ENCODE peak calls at places on chromosomes 11 and 22, in seven cellular contexts. U, L, R, G, A, B and C are unnamed samples.

GRCh38 chr11:45905095-45905494 is 2.0 kb downstream of the FREY1 start:
- DNase-seq in L (no peak), G (no peak), R (no peak), B (no peak), U (no peak), A (no peak), C (no peak)

GRCh38 chr11:123166095-123166559 is 28.9 kb downstream of the CLMP start:
- DNase-seq in G (peak), R (no peak), L (no peak), B (peak), A (peak), U (peak), C (peak)

GRCh38 chr11:2934611-2935239 is 5.5 kb upstream of the PHLDA2 start:
- DNase-seq in A (no peak), U (no peak), G (no peak), R (no peak), B (no peak), L (no peak), C (no peak)

GRCh38 chr22:43561421-43562178 is 149.8 kb downstream of the MPPED1 start:
- DNase-seq in B (no peak), U (no peak), G (no peak), L (no peak), A (no peak), R (no peak), C (no peak)

GRCh38 chr11:61795459-61795858 is 2.7 kb downstream of the FEN1 start:
- DNase-seq in R (no peak), L (no peak), U (no peak), G (no peak), B (no peak), A (no peak), C (no peak)

GRCh38 chr11:134501406-134502152 is 89.5 kb upstream of the B3GAT1 start:
- DNase-seq in R (no peak), U (no peak), B (no peak), L (no peak), G (no peak), A (no peak), C (no peak)

GRCh38 chr22:44764974-44765373 is 12.6 kb downstream of the ARHGAP8 start:
- DNase-seq in G (no peak), U (no peak), B (no peak), L (no peak), R (no peak), A (no peak), C (no peak)

GRCh38 chr11:34987617-34988016 is 71.2 kb downstream of the PDHX start:
- DNase-seq in B (no peak), L (no peak), U (no peak), A (no peak), G (no peak), R (no peak), C (no peak)

GRCh38 chr11:3163241-3163981 is 1.7 kb downstream of the OSBPL5 start:
- DNase-seq in A (no peak), L (no peak), G (no peak), U (no peak), R (no peak), B (no peak), C (no peak)

GRCh38 chr11:61679893-61680621 is at the start of gene DAGLA:
- DNase-seq in L (no peak), G (peak), B (peak), A (peak), R (no peak), U (no peak), C (peak)

GRCh38 chr22:42428025-42428424 is 4.2 kb downstream of the NFAM1 start:
- DNase-seq in B (no peak), G (no peak), A (no peak), L (no peak), R (no peak), U (no peak), C (no peak)

GRCh38 chr11:111303476-111303875 is 5.1 kb downstream of the POU2AF3 start:
- DNase-seq in G (no peak), B (no peak), R (no peak), U (no peak), A (peak), L (no peak), C (no peak)

GRCh38 chr22:19554834-19555404 is 30.7 kb upstream of the CLDN5 start:
- DNase-seq in B (no peak), U (peak), G (peak), A (no peak), R (no peak), L (no peak), C (peak)

GRCh38 chr22:30427871-30428270 is 2.3 kb downstream of the MTFP1 start:
- DNase-seq in G (no peak), A (no peak), R (no peak), B (no peak), U (no peak), L (no peak), C (no peak)

GRCh38 chr11:67055812-67056211 is 835 bp upstream of the RHOD start:
- DNase-seq in U (no peak), R (no peak), B (no peak), L (no peak), A (peak), G (no peak), C (peak)

GRCh38 chr11:124800226-124800929 is at the start of gene MSANTD2:
- DNase-seq in A (peak), R (peak), G (peak), U (peak), L (no peak), B (peak), C (peak)

GRCh38 chr22:36641902-36642640 is 61.5 kb downstream of the CACNG2 start:
- DNase-seq in R (no peak), U (no peak), G (no peak), L (peak), B (no peak), A (no peak), C (peak)

GRCh38 chr22:49983148-49984042 is 22.8 kb downstream of the PIM3 start:
- DNase-seq in B (no peak), U (no peak), R (no peak), A (no peak), L (no peak), G (no peak), C (no peak)

GRCh38 chr11:84947970-84948600 is 679.1 kb downstream of the DLG2 start:
- DNase-seq in B (no peak), R (no peak), L (no peak), G (no peak), U (no peak), A (no peak), C (peak)

GRCh38 chr11:110478410-110478809 is 48.7 kb downstream of the FDX1 start:
- DNase-seq in R (no peak), G (peak), A (no peak), U (no peak), B (no peak), L (no peak), C (no peak)

GRCh38 chr11:119793335-119793984 is 64.5 kb upstream of the NECTIN1 start:
- DNase-seq in G (no peak), A (no peak), U (no peak), B (no peak), L (peak), R (no peak), C (peak)

GRCh38 chr11:110908401-110909106 is 196.3 kb upstream of the ARHGAP20 start:
- DNase-seq in G (no peak), L (peak), U (no peak), A (no peak), R (no peak), B (no peak), C (peak)

GRCh38 chr11:129611661-129612566 is 203.7 kb upstream of the TMEM45B start:
- DNase-seq in A (peak), U (no peak), L (no peak), G (no peak), B (no peak), R (no peak), C (no peak)

GRCh38 chr11:73170140-73170539 is 28.0 kb upstream of the FCHSD2 start:
- DNase-seq in L (no peak), R (no peak), A (no peak), G (no peak), B (no peak), U (no peak), C (no peak)